ENCODE peak calls at places on chromosomes 12 and 14, in eight cellular contexts. C, D, U, T, R, A, W and H are unnamed samples.

GRCh38 chr12:7058163-7058845 is 2.2 kb upstream of the C1S start:
- DNase-seq in D (no peak), U (no peak), A (peak), C (no peak), T (no peak), W (no peak), R (no peak), H (no peak)

GRCh38 chr14:55600784-55601561 is 21.0 kb downstream of the KTN1 start:
- DNase-seq in W (no peak), R (no peak), A (no peak), T (no peak), D (no peak), C (no peak), U (no peak), H (no peak)

GRCh38 chr12:106332536-106332935 is 25.0 kb upstream of the POLR3B start:
- DNase-seq in R (no peak), T (no peak), D (no peak), U (no peak), W (no peak), A (peak), C (no peak), H (no peak)

GRCh38 chr12:124543052-124543590 is 24.3 kb downstream of the NCOR2 start:
- DNase-seq in R (no peak), D (no peak), T (peak), C (no peak), W (no peak), U (no peak), A (no peak), H (peak)

GRCh38 chr12:107359382-107359781 is 266.0 kb upstream of the CRY1 start:
- DNase-seq in A (no peak), C (no peak), D (no peak), R (no peak), U (no peak), T (no peak), W (no peak), H (no peak)

GRCh38 chr14:69582207-69582606 is 7.5 kb upstream of the CCDC177 start:
- DNase-seq in T (no peak), W (no peak), A (no peak), U (no peak), D (no peak), R (no peak), C (no peak), H (no peak)

GRCh38 chr14:74368441-74368840 is 20.2 kb downstream of the VRTN start:
- DNase-seq in U (no peak), T (no peak), C (no peak), W (no peak), R (no peak), D (no peak), A (no peak), H (no peak)

GRCh38 chr12:108204618-108205017 is 75.5 kb downstream of the WSCD2 start:
- DNase-seq in T (no peak), R (no peak), U (no peak), W (no peak), A (no peak), C (no peak), D (no peak), H (no peak)

GRCh38 chr12:48794870-48795269 is 6.0 kb upstream of the ADCY6 start:
- DNase-seq in T (peak), R (no peak), D (no peak), C (no peak), A (no peak), W (no peak), U (no peak), H (no peak)